ENCODE peak calls at places on chromosomes 5 and 9, in five cellular contexts. H, A, D, K and J are unnamed samples.

GRCh38 chr5:172852490-172853354 is 18.7 kb downstream of the ERGIC1 start:
- DNase-seq in A (no peak), K (no peak), D (no peak), H (peak; percentile 75), J (peak; percentile 57)

GRCh38 chr5:19497229-19497815 is 490.7 kb downstream of the CDH18 start:
- DNase-seq in H (no peak), D (no peak), K (no peak), A (no peak), J (no peak)

GRCh38 chr5:164319161-164319560 is 813.7 kb downstream of the MAT2B start:
- DNase-seq in D (no peak), H (no peak), K (no peak), A (no peak), J (no peak)

GRCh38 chr5:81779125-81779934 is 28.4 kb upstream of the SSBP2 start:
- DNase-seq in A (peak; percentile 27), H (peak; percentile 26), K (no peak), D (peak; percentile 23), J (no peak)

GRCh38 chr5:151454166-151454565 is 6.8 kb downstream of the SLC36A1 start:
- DNase-seq in D (no peak), A (no peak), K (no peak), H (no peak), J (no peak)

GRCh38 chr9:9003184-9003583 is 1203.6 kb upstream of the DMAC1 start:
- DNase-seq in H (no peak), A (peak; percentile 1), K (no peak), D (no peak), J (peak; percentile 3)

GRCh38 chr5:178797546-178798105 is 62.1 kb upstream of the ZNF354B start:
- DNase-seq in D (no peak), A (no peak), K (no peak), H (no peak), J (no peak)

GRCh38 chr5:56808211-56808610 is 7.1 kb upstream of the MAP3K1 start:
- DNase-seq in H (no peak), K (no peak), A (no peak), D (no peak), J (no peak)

GRCh38 chr5:107381189-107381856 is 289.4 kb downstream of the EFNA5 start:
- DNase-seq in A (no peak), K (no peak), D (no peak), H (peak; percentile 75), J (peak; percentile 80)

GRCh38 chr9:36399980-36400331 is at the start of gene RNF38:
- DNase-seq in K (no peak), H (no peak), D (peak; percentile 13), A (no peak), J (no peak)

GRCh38 chr5:38796000-38796738 is 49.6 kb upstream of the OSMR start:
- DNase-seq in A (no peak), D (no peak), H (peak; percentile 69), K (no peak), J (no peak)

GRCh38 chr5:151239237-151239861 is 13.6 kb upstream of the GM2A start:
- DNase-seq in D (no peak), H (peak; percentile 63), K (peak; percentile 75), A (peak; percentile 85), J (peak; percentile 60)

GRCh38 chr5:174418809-174419522 is 305.4 kb upstream of the MSX2 start:
- DNase-seq in K (no peak), A (peak; percentile 39), H (no peak), D (no peak), J (peak; percentile 20)
- TF ChIP-seq RCOR1 in K (no peak), A (no peak), H (no peak), D (no peak), J (no peak)

GRCh38 chr5:129767927-129768380 is 20.1 kb downstream of the MINAR2 start:
- DNase-seq in H (peak; percentile 86), K (peak; percentile 78), A (peak; percentile 58), D (peak; percentile 32), J (peak; percentile 55)

GRCh38 chr5:129768715-129769114 is 20.8 kb downstream of the MINAR2 start:
- DNase-seq in K (no peak), A (no peak), H (no peak), D (no peak), J (no peak)

GRCh38 chr5:129770034-129770433 is 22.1 kb downstream of the MINAR2 start:
- DNase-seq in A (no peak), D (no peak), K (no peak), H (no peak), J (no peak)

GRCh38 chr5:129766798-129767197 is 18.9 kb downstream of the MINAR2 start:
- DNase-seq in A (no peak), D (no peak), K (no peak), H (no peak), J (no peak)

DNA sequence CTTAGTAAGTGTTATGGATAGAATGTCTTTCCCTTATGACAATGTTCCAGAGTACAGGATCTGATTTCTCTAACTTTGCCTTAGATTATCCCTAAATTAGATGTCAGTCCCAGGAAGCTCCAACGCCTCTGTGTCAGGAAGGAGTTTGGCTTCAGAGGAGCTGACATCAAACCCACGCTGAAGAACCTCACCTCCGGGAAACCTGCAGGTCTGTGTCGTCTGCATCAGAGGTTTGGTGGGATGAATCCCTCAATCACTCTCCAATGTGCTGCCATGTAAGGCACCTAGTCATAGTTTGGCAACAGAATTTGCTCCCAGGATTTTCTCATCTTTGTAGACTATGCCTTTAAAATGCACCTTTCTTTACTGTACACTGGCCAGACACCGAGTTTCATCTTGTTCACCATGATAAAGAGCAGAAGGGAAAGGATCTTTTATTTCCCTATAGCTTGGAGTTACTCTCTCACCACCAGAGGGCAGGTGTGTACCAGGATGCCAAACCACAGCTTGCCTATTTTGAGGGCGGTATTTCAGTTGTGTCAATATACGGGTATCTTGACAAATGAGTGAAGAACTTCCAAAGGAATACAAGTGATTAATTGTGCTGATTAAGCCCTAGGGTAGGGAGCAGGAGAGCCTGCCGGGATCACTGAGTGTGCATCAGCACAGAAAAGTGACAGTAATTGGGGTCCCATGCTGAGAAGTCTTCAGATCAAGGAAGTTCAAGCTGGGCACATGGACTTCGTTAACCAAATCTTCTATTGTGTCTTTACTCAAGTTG is 23.4 kb downstream of the MINAR2 start:
- DNase-seq in K (peak; percentile 27), H (peak; percentile 22), D (peak; percentile 4), A (peak; percentile 27), J (peak; percentile 52)
- TF ChIP-seq RCOR1 in K (no peak), H (no peak), D (no peak), A (no peak), J (no peak)

DNA sequence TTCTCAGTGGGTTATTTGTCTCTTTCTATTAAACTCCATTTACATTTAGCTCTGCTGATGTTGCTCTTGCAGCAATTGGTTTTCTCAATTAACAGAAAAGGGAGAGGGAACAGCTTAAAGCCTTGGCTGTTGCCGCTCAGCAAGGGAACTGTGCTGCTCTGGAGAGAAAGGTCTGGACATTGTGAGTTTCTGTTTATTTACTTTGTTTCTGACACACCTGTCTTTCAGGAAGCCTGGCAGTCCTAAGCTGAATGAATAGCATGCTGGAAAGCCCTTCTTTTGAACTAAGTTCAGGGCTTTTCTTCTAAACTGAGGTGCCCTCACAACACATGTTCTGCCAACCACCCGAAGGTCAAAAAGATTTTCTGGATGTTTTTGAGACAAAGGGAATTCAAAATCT is 491.9 kb downstream of the PDE4D start:
- DNase-seq in A (no peak), D (no peak), K (no peak), H (no peak), J (no peak)
- TF ChIP-seq RCOR1 in A (no peak), D (no peak), K (no peak), H (no peak), J (no peak)

GRCh38 chr9:91889161-91889560 is 60.9 kb downstream of the ROR2 start:
- DNase-seq in H (no peak), K (no peak), A (no peak), D (no peak), J (no peak)

GRCh38 chr9:91884746-91885687 is 65.0 kb downstream of the ROR2 start:
- DNase-seq in A (no peak), K (no peak), H (peak; percentile 55), D (no peak), J (no peak)

GRCh38 chr9:91885746-91886432 is 64.1 kb downstream of the ROR2 start:
- DNase-seq in K (no peak), D (no peak), A (no peak), H (no peak), J (no peak)

GRCh38 chr9:91884153-91884552 is 65.9 kb downstream of the ROR2 start:
- DNase-seq in H (no peak), A (no peak), K (no peak), D (no peak), J (no peak)

DNA sequence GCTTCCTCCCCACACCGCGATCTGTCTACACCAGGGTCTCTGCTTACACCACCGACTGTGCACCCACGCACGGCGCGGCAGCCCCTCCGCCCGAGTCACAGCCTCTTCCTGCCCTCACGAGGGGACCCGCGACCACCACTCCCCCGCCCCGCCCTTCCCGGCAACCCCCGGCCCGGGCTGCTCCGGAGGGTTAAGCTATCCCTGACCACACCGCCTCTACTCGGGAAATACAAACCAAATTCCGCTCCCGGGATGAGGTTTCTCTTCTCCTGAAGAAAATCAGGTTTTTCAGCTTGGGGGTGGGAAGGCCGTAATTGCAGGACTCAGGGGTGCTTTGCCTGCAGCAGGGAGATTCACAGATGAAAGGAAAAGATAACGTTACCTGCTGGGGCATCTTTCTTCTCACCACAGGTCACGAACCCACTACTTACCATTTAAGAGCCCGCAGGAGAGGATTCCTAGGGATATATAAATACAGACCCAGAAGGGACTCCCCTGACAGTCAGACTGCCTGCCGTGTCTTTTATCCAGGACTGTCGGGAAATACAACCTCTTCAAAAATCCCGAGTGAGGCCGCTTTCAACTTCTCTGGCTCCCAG is 63.5 kb downstream of the ROR2 start:
- DNase-seq in H (no peak), A (no peak), K (no peak), D (no peak), J (no peak)
- TF ChIP-seq RCOR1 in H (no peak), A (no peak), K (no peak), D (no peak), J (no peak)

GRCh38 chr5:135713516-135713915 is 120.9 kb upstream of the SLC25A48 start:
- DNase-seq in D (no peak), H (no peak), A (no peak), K (no peak), J (no peak)

GRCh38 chr5:135718151-135718550 is 116.3 kb upstream of the SLC25A48 start:
- DNase-seq in D (no peak), A (no peak), K (no peak), H (peak; percentile 31), J (peak; percentile 36)

GRCh38 chr5:135714126-135714894 is 120.2 kb upstream of the SLC25A48 start:
- DNase-seq in A (no peak), D (no peak), K (no peak), H (no peak), J (no peak)

GRCh38 chr5:135719428-135720063 is 114.9 kb upstream of the SLC25A48 start:
- DNase-seq in D (no peak), K (no peak), H (no peak), A (no peak), J (peak; percentile 8)

GRCh38 chr5:135715267-135716050 is 119.0 kb upstream of the SLC25A48 start:
- DNase-seq in K (no peak), H (no peak), A (no peak), D (no peak), J (no peak)
- TF ChIP-seq RCOR1 in K (no peak), H (no peak), A (no peak), D (no peak), J (no peak)

DNA sequence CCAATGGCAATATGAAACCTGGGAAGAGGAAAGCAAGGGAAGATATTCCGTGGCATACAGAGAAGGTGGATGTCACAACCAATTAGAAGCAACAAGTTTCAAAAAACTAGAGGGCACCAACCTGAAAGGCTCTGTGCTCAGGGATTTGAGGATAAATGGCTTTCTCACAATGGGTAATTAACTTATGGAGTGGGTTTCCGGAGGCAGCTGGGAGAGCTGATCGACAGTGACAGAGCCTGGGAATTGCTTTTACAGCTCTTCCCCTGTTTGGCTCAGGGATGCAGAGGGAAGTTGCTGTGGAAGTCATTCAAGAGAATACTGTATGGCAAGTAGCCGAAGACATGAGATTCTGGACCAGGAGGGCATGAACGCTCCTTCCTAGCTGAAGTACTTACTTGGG is 237.0 kb downstream of the KIF4B start:
- DNase-seq in H (no peak), A (peak; percentile 16), D (no peak), K (no peak), J (no peak)
- TF ChIP-seq RCOR1 in H (no peak), A (no peak), D (no peak), K (no peak), J (no peak)